ENCODE peak calls at places on chromosomes 11 and 22, in ten cellular contexts. K, J, D, L, G, Z, W, Q, S and A are unnamed samples.

GRCh38 chr11:123166095-123166559 is 28.9 kb downstream of the CLMP start:
- DNase-seq in W (peak; percentile 31), J (no peak), G (no peak), D (peak; percentile 71), Q (peak; percentile 92), Z (peak; percentile 13), S (peak; percentile 82), L (peak; percentile 94), K (peak; percentile 55), A (no peak)

GRCh38 chr22:25086902-25087282 is 112.8 kb upstream of the CRYBB3 start:
- DNase-seq in L (no peak), Q (no peak), J (no peak), G (no peak), D (no peak), W (no peak), Z (no peak), S (no peak), K (no peak), A (no peak)

GRCh38 chr11:81030186-81030585 is 1589.4 kb upstream of the TENM4 start:
- DNase-seq in K (peak; percentile 1), J (no peak), W (no peak), L (no peak), Z (no peak), D (no peak), S (no peak), G (no peak), Q (no peak), A (no peak)

GRCh38 chr11:133955945-133956421 is 785 bp downstream of the IGSF9B start:
- DNase-seq in Q (peak; percentile 50), S (no peak), W (no peak), L (no peak), D (no peak), K (no peak), Z (no peak), J (no peak), G (no peak), A (no peak)

GRCh38 chr11:73652046-73652730 is 5.8 kb downstream of the PLEKHB1 start:
- DNase-seq in K (no peak), W (no peak), Q (peak; percentile 43), S (no peak), J (no peak), G (no peak), Z (peak; percentile 32), L (peak; percentile 71), D (peak; percentile 49), A (no peak)

GRCh38 chr22:43134553-43134952 is 8.6 kb downstream of the MCAT start:
- DNase-seq in G (no peak), J (no peak), D (no peak), Z (no peak), W (no peak), S (no peak), Q (no peak), K (no peak), L (no peak), A (no peak)

GRCh38 chr11:91761406-91762027 is 463.1 kb upstream of the FAT3 start:
- DNase-seq in Z (no peak), G (no peak), Q (peak; percentile 11), S (no peak), L (no peak), J (no peak), D (no peak), K (no peak), W (no peak), A (no peak)

GRCh38 chr22:46079093-46079860 is 71.0 kb upstream of the PPARA start:
- DNase-seq in W (peak; percentile 19), D (peak; percentile 57), K (no peak), Q (no peak), L (no peak), G (no peak), Z (no peak), S (no peak), J (no peak), A (no peak)

DNA sequence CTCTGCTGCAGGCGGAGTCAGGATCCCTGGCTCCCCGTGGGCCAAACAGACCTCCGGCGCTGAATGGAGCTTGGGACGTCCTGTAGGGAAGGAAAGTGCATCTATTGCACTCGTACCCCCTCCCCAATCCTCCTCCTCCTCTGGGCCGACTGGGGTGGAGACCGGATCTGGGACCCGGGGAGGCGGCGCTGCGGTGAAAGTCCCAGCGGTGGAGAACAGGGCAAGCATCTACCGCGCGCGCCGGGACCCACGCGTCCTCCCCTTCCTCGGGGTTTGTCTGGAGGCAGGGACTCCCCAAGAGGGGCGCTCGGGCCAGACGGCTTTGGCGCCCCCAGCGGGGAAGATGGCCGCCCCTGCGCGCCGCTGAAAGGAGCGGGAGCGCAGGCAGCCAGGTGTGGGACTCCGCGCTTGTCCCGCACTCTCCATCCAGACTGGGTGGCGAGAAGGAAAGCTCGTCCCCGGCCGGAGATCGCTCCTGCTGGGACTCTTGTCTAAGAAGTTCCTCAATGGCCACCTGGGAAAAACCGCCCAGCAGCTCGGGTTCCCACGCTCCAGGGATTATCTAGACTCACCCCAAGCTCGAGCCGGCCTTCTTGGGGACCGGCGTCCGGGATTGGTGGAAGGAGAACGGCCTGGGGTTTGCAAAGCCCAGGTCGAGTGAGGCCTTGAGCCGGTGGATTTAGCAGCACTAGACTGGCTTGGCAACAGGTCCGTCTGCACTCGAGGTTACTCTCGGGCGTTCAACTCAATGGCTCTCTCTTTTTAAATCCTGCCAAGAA is 718 bp downstream of the FADS2 start:
- DNase-seq in L (peak; percentile 48), Z (peak; percentile 41), Q (peak; percentile 72), K (peak; percentile 18), W (peak; percentile 63), J (no peak), G (peak; percentile 79), D (peak; percentile 72), S (no peak), A (peak; percentile 81)
- TF ChIP-seq CTCF in L (peak; percentile 58), Z (peak; percentile 57), Q (peak; percentile 49), K (peak; percentile 28), W (peak; percentile 39), J (peak; percentile 32), G (peak; percentile 73), D (peak; percentile 50), S (peak; percentile 72), A (peak; percentile 68)

GRCh38 chr22:38075105-38075825 is 8.7 kb downstream of the SLC16A8 start:
- DNase-seq in G (no peak), J (no peak), L (no peak), Q (no peak), K (no peak), D (no peak), W (no peak), Z (no peak), S (no peak), A (no peak)

GRCh38 chr22:38072322-38073149 is 11.4 kb downstream of the SLC16A8 start:
- DNase-seq in J (no peak), Z (no peak), D (no peak), K (no peak), W (no peak), Q (no peak), G (no peak), L (no peak), S (no peak), A (no peak)

GRCh38 chr22:38073150-38074130 is 10.5 kb downstream of the SLC16A8 start:
- DNase-seq in S (no peak), J (no peak), K (no peak), L (no peak), W (no peak), Z (no peak), G (no peak), D (no peak), Q (no peak), A (no peak)

GRCh38 chr22:38075961-38076360 is 8.0 kb downstream of the SLC16A8 start:
- DNase-seq in J (no peak), L (no peak), D (no peak), K (no peak), G (no peak), Q (no peak), S (no peak), Z (no peak), W (no peak), A (no peak)

DNA sequence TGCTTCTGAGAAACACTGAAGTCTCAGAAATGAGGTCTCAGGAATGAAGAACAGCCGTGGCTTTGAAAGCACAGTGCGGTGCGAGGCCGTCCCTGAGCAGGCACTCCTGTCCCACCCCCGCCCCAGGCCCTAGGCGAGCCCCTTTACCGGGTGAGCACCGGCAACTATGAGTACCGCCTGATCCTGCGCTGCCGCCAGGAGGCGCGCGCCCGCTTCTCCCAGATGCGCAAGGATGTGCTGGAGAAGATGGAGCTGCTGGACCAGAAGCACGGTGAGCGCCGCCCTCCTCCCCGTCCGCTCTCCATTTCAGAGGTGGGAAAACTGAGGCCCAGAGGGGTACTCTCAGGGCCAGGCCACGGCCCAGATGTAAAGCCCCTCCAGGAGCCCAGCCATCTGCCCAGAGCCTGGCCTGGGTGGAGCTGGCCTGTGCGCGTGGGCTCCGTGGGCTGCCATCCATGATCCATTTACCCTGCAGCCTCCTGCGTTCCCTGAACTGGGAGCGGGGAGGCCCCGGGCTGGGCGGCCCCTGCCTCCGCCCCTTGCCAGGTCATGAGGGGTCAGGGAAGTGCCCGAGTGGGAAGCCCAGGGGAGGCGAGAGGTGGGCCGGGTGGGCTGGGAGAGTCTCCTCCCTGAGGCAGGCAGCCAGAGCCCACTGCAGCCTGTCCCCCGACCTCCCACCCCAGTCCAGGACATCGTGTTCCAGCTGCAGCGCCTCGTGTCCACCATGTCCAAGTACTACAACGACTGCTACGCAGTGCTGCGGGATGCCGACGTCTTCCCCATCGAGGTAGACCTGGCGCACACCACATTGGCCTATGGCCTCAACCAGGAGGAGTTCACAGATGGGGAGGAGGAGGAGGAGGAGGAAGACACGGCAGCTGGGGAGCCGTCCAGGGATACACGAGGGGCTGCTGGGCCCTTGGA is 9.5 kb downstream of the SLC16A8 start:
- DNase-seq in K (no peak), D (no peak), Z (no peak), J (no peak), L (peak; percentile 60), W (no peak), S (no peak), Q (peak; percentile 89), G (no peak), A (no peak)
- TF ChIP-seq CTCF in K (peak; percentile 20), D (no peak), Z (peak; percentile 41), J (no peak), L (peak; percentile 67), W (no peak), S (peak; percentile 79), Q (peak; percentile 92), G (no peak), A (no peak)

GRCh38 chr22:32100711-32101110 is 57.6 kb downstream of the SLC5A1 start:
- DNase-seq in D (no peak), S (no peak), K (no peak), J (no peak), W (no peak), G (no peak), L (no peak), Z (no peak), Q (no peak), A (no peak)

GRCh38 chr22:32106930-32107329 is 52.2 kb downstream of the C22orf42 start:
- DNase-seq in G (peak; percentile 25), K (peak; percentile 5), J (no peak), Q (peak; percentile 72), S (no peak), Z (no peak), W (no peak), D (no peak), L (peak; percentile 27), A (no peak)

GRCh38 chr22:32103648-32104326 is 55.3 kb downstream of the C22orf42 start:
- DNase-seq in Z (no peak), D (no peak), S (no peak), W (no peak), K (peak; percentile 27), L (peak; percentile 20), J (no peak), Q (peak; percentile 21), G (no peak), A (no peak)
- TF ChIP-seq CTCF in Z (peak; percentile 25), D (peak; percentile 47), S (peak; percentile 23), W (peak; percentile 22), K (peak; percentile 38), L (no peak), J (no peak), Q (peak; percentile 31), G (no peak), A (peak; percentile 6)

DNA sequence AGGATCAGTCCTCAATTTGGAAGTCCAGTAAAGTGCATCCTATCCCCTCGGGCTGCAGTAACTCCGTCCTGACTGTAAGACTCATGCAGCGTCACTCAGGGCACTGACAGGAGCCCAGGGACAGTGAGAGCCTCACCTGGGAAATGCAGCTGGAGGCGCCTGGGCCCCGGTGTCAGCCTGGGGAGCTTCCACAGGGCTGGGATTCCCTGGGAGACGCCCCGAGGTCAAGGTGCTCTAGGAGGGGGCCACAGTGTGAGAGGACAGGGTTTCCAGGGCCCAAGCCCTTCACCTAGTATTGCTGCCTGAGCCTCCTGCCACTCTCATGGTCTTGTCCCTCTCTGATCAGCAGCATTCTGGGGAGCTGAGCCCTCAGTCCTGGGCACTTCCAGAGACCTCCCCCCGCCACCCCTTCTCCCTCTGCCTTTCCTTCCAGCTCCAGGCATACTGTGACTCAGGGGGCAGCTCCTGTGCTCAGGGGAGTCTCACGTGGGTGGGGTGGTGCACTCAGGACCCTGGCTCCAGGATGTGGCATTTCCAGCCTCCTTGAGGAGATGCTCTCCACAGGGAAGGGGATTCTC is 99.1 kb upstream of the IGLL5 start:
- DNase-seq in L (no peak), J (no peak), Z (no peak), W (no peak), G (no peak), Q (no peak), S (no peak), D (no peak), K (no peak), A (no peak)
- TF ChIP-seq CTCF in L (no peak), J (peak; percentile 1), Z (no peak), W (no peak), G (no peak), Q (no peak), S (no peak), D (no peak), K (no peak), A (no peak)